ENCODE peak calls at places on chromosomes 5 and 9, in five cellular contexts. W is Kasumi-1, H is chondrocyte, J is RPMI7951, V is IMR-90. K is an unnamed sample.

GRCh38 chr5:14928661-14929060 is 57.1 kb upstream of the ANKH start:
- DNase-seq in H (no peak), W (no peak), J (peak; percentile 24), V (peak; percentile 63), K (no peak)

GRCh38 chr9:130710822-130711352 is 17.3 kb downstream of the EXOSC2 start:
- DNase-seq in H (no peak), W (no peak), V (no peak), J (no peak), K (no peak)

GRCh38 chr9:131238402-131239021 is 37.8 kb downstream of the FAM78A start:
- DNase-seq in W (no peak), J (peak; percentile 78), H (no peak), V (peak; percentile 56), K (peak; percentile 60)

GRCh38 chr9:133677126-133678010 is 41.2 kb downstream of the DBH start:
- DNase-seq in H (peak; percentile 48), J (no peak), V (no peak), W (no peak), K (no peak)

GRCh38 chr5:21802869-21803490 is 1050.2 kb downstream of the CDH12 start:
- DNase-seq in J (peak; percentile 18), V (peak; percentile 56), H (no peak), W (peak; percentile 66), K (no peak)

GRCh38 chr5:545641-546375 is 21.6 kb upstream of the SLC9A3 start:
- DNase-seq in J (no peak), V (no peak), H (peak; percentile 86), W (no peak), K (no peak)

GRCh38 chr5:80255752-80256479 is at the start of gene SERINC5:
- DNase-seq in W (peak; percentile 78), J (peak; percentile 67), V (peak; percentile 68), H (peak; percentile 93), K (peak; percentile 81)

GRCh38 chr5:96324708-96325107 is 108.3 kb downstream of the PCSK1 start:
- DNase-seq in J (peak; percentile 68), H (no peak), V (peak; percentile 96), W (no peak), K (peak; percentile 82)

GRCh38 chr5:176180339-176180738 is 57.9 kb upstream of the SIMC1 start:
- DNase-seq in J (peak; percentile 13), H (no peak), W (no peak), V (peak; percentile 60), K (no peak)

GRCh38 chr5:95884021-95884333 is 61.5 kb upstream of the GLRX start:
- DNase-seq in V (peak; percentile 68), H (no peak), J (no peak), W (no peak), K (no peak)

GRCh38 chr5:134463991-134464760 is 52.5 kb upstream of the CDKN2AIPNL start:
- DNase-seq in W (no peak), J (no peak), H (peak; percentile 14), V (peak; percentile 49), K (peak; percentile 23)

GRCh38 chr9:82208741-82209450 is 220.3 kb downstream of the SPATA31D1 start:
- DNase-seq in J (no peak), H (no peak), W (no peak), V (peak; percentile 2), K (no peak)

GRCh38 chr5:139644001-139644456 is 4.1 kb upstream of the CXXC5 start:
- DNase-seq in H (peak; percentile 44), W (no peak), V (no peak), J (no peak), K (peak; percentile 62)

GRCh38 chr9:92714787-92715487 is 45.0 kb upstream of the IPPK start:
- DNase-seq in H (peak; percentile 92), W (no peak), J (no peak), V (no peak), K (peak; percentile 56)

GRCh38 chr5:61809651-61810050 is 477.6 kb downstream of the ZSWIM6 start:
- DNase-seq in J (no peak), H (no peak), W (no peak), V (no peak), K (peak; percentile 93)

GRCh38 chr5:56506586-56506985 is 273.5 kb upstream of the ANKRD55 start:
- DNase-seq in H (no peak), W (no peak), J (no peak), V (peak; percentile 35), K (no peak)

GRCh38 chr5:116075117-116075910 is 9.5 kb upstream of the COMMD10 start:
- DNase-seq in H (no peak), J (peak; percentile 37), V (no peak), W (peak; percentile 73), K (no peak)

GRCh38 chr5:4229414-4229813 is 633.8 kb downstream of the IRX1 start:
- DNase-seq in H (no peak), W (no peak), V (no peak), J (no peak), K (no peak)

GRCh38 chr9:87959916-87960581 is 14.3 kb downstream of the CDK20 start:
- DNase-seq in H (no peak), J (peak; percentile 51), V (peak; percentile 83), W (no peak), K (no peak)

GRCh38 chr5:112219000-112219399 is 200.1 kb downstream of the EPB41L4A start:
- DNase-seq in J (no peak), H (no peak), V (no peak), W (no peak), K (no peak)

GRCh38 chr9:108991479-108991878 is 21.8 kb downstream of the CTNNAL1 start:
- DNase-seq in H (no peak), J (no peak), W (no peak), V (peak; percentile 61), K (no peak)

GRCh38 chr9:70052768-70053167 is 9.1 kb downstream of the MAMDC2 start:
- DNase-seq in W (no peak), V (no peak), H (no peak), J (no peak), K (no peak)

GRCh38 chr5:38854907-38855306 is 9.1 kb downstream of the OSMR start:
- DNase-seq in J (no peak), H (no peak), W (no peak), V (no peak), K (no peak)

GRCh38 chr9:127865645-127866464 is 11.4 kb upstream of the ENG start:
- DNase-seq in H (no peak), J (no peak), V (no peak), W (no peak), K (no peak)

GRCh38 chr5:19314840-19315239 is 673.2 kb downstream of the CDH18 start:
- DNase-seq in H (no peak), W (no peak), V (no peak), J (peak; percentile 92), K (peak; percentile 86)

GRCh38 chr9:80382523-80382922 is 810.8 kb downstream of the TLE4 start:
- DNase-seq in W (no peak), J (no peak), V (peak; percentile 1), H (no peak), K (no peak)

GRCh38 chr9:138098116-138098907 is 220.7 kb downstream of the CACNA1B start:
- DNase-seq in V (no peak), H (no peak), W (no peak), J (no peak), K (no peak)

GRCh38 chr9:88997646-88998045 is 6.4 kb downstream of the S1PR3 start:
- DNase-seq in H (no peak), W (no peak), V (no peak), J (no peak), K (no peak)